ENCODE peak calls at places on chromosomes 12 and 14, in ten cellular contexts. D, Z, K, J, W, I, A, R, X and S are unnamed samples.

GRCh38 chr14:54312166-54312801 is 84.5 kb upstream of the CDKN3 start:
- DNase-seq in K (no peak), I (peak; percentile 49), Z (peak; percentile 92), D (no peak), W (no peak), R (no peak), A (peak; percentile 95), X (no peak), J (no peak), S (peak; percentile 64)

GRCh38 chr12:73529231-73529630 is 1008.4 kb upstream of the ATXN7L3B start:
- DNase-seq in X (no peak), W (no peak), D (no peak), Z (no peak), R (no peak), I (no peak), J (no peak), K (no peak), A (no peak), S (no peak)

GRCh38 chr12:114476159-114476558 is 70.2 kb upstream of the TBX5 start:
- DNase-seq in R (no peak), X (no peak), J (no peak), K (no peak), D (no peak), W (no peak), Z (peak; percentile 60), I (no peak), A (peak; percentile 27), S (peak; percentile 41)

GRCh38 chr12:13745100-13745678 is 236.2 kb downstream of the GRIN2B start:
- DNase-seq in Z (no peak), R (no peak), A (no peak), K (peak; percentile 47), J (no peak), X (no peak), D (no peak), I (no peak), W (no peak), S (no peak)

GRCh38 chr14:68880581-68881105 is 87.8 kb upstream of the ZFP36L1 start:
- DNase-seq in X (no peak), I (no peak), D (no peak), R (no peak), W (no peak), Z (no peak), A (no peak), J (no peak), K (no peak), S (no peak)

GRCh38 chr12:126847005-126847629 is 1419.9 kb upstream of the TMEM132C start:
- DNase-seq in W (no peak), R (no peak), X (no peak), K (no peak), I (no peak), J (no peak), Z (no peak), D (no peak), A (no peak), S (no peak)

GRCh38 chr12:121366063-121366459 is 13.8 kb upstream of the ANAPC5 start:
- DNase-seq in J (no peak), K (no peak), I (no peak), D (no peak), Z (no peak), W (no peak), X (no peak), A (no peak), R (no peak), S (no peak)

GRCh38 chr14:94773682-94774211 is 3.8 kb upstream of the GSC start:
- DNase-seq in A (no peak), W (no peak), K (peak; percentile 45), J (no peak), X (no peak), R (no peak), I (peak; percentile 76), D (peak; percentile 26), Z (no peak), S (no peak)

GRCh38 chr12:119630962-119631550 is 36.9 kb upstream of the PRKAB1 start:
- DNase-seq in R (no peak), I (no peak), D (no peak), K (no peak), J (no peak), Z (no peak), A (no peak), W (no peak), X (no peak), S (no peak)

GRCh38 chr14:104544362-104544761 is 35.2 kb upstream of the C14orf180 start:
- DNase-seq in W (peak; percentile 10), J (no peak), A (no peak), K (no peak), Z (no peak), I (peak; percentile 19), R (no peak), X (peak; percentile 5), D (no peak), S (no peak)

GRCh38 chr14:64114166-64114565 is 180.0 kb downstream of the ESR2 start:
- DNase-seq in X (no peak), D (peak; percentile 9), Z (no peak), R (no peak), W (no peak), J (no peak), A (no peak), I (peak; percentile 39), K (no peak), S (no peak)

DNA sequence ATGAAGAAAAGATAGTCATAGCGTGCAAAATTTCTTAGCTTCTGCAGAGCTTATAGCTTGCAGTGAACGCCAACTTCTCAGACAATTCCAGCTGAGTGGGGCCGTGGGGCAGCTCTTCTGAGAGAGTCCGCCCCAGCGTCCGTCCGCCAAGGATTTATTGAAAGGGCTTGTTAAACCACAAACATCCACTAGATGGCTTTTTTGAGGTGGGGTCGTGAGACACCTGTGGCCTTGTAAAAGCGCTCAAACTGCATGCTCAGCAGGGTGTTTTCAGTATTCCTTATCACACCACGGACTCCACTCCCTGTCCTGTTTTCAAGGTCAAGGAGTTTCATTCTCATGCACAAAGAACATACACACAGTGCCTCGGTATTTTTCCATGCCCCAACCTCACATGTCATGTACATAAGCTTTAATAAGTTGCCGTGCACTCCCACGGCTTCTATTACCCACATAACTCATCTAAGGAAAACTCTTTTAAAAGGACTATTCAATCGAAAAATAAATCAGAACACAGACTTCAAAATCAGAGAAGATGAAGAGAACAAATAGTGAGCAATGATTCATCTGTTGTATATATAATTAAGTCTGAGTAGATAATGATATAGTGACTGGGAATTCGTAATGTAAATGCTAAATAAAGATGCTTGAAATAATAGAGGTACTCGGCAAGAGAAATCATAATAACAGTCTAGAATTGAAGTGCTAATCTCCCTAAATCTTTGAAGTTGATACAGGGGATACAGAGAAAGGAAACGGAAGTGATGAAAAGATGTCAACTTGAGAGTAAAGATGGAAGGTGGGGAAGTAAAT is 46.7 kb downstream of the WBP11 start:
- DNase-seq in R (peak; percentile 33), D (peak; percentile 53), J (no peak), Z (no peak), I (peak; percentile 77), W (no peak), A (no peak), K (peak; percentile 40), X (no peak), S (peak; percentile 51)
- TF ChIP-seq CTCF in R (peak; percentile 81), D (peak; percentile 80), J (peak; percentile 49), Z (peak; percentile 22), I (peak; percentile 75), W (no peak), A (peak; percentile 8), K (peak; percentile 75), X (no peak), S (peak; percentile 69)

GRCh38 chr14:59583755-59584154 is 7.1 kb upstream of the CCDC175 start:
- DNase-seq in X (no peak), Z (peak; percentile 3), D (no peak), I (peak; percentile 45), A (peak; percentile 9), W (no peak), R (no peak), J (no peak), K (no peak), S (no peak)
- TF ChIP-seq CTCF in X (no peak), Z (no peak), D (no peak), I (no peak), A (no peak), W (no peak), R (no peak), J (no peak), K (no peak), S (no peak)

GRCh38 chr12:132765366-132765765 is 3.7 kb upstream of the ANKLE2 start:
- DNase-seq in X (no peak), K (no peak), W (no peak), D (no peak), R (no peak), A (no peak), I (no peak), J (no peak), Z (no peak), S (no peak)

GRCh38 chr12:132761032-132761910 is at the start of gene ANKLE2:
- DNase-seq in J (no peak), R (peak; percentile 40), I (no peak), Z (peak; percentile 78), W (no peak), A (peak; percentile 41), D (peak; percentile 54), K (peak; percentile 63), X (peak; percentile 34), S (peak; percentile 45)

GRCh38 chr12:132764231-132764630 is 2.6 kb upstream of the ANKLE2 start:
- DNase-seq in W (no peak), J (no peak), Z (no peak), I (no peak), K (no peak), R (no peak), D (no peak), A (no peak), X (no peak), S (no peak)

GRCh38 chr12:132766380-132767085 is 4.9 kb upstream of the ANKLE2 start:
- DNase-seq in A (no peak), K (no peak), X (no peak), I (no peak), Z (peak; percentile 11), W (no peak), D (no peak), R (no peak), J (peak; percentile 86), S (no peak)

GRCh38 chr12:132761911-132762583 is 415 bp upstream of the ANKLE2 start:
- DNase-seq in D (peak; percentile 82), J (no peak), Z (peak; percentile 90), K (peak; percentile 87), A (peak; percentile 88), X (peak; percentile 83), I (peak; percentile 80), R (peak; percentile 70), W (peak; percentile 69), S (peak; percentile 92)
- TF ChIP-seq CTCF in D (no peak), J (peak; percentile 42), Z (no peak), K (no peak), A (peak; percentile 12), X (peak; percentile 49), I (peak; percentile 32), R (peak; percentile 44), W (peak; percentile 16), S (no peak)

DNA sequence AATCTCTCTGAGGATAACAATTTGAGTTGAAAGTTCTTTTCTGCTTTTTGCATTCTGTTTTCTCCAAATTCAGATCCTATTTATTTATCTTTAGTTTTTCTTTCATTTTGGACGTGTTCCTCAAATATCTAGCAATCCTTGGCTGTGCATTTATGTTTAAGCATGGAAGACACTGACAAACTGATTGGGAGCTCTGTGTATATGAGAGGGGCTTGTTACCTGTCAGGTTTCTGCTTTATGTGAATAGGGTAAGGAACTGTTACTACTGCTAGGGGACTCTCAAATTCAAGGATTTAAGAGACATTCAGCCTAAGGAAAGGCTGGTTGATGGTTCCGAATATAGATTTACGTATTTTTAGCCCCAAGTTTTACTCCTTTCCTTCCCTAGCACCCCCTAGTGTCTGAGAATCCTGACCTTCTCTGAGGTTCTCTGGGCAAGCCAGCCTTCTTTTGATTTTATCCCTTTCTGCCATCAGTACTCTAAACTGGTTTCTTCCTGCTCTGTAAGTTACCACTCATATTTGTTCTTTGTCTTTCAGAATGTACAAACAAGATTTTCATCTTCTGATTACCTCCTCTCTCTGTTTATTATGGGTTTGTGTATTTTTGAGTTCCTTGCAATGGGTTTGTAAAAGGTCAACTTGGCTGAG is 30.5 kb downstream of the YLPM1 start:
- DNase-seq in X (no peak), J (no peak), D (peak; percentile 33), K (no peak), Z (peak; percentile 17), I (no peak), A (peak; percentile 10), R (no peak), W (no peak), S (peak; percentile 6)
- TF ChIP-seq CTCF in X (no peak), J (peak; percentile 43), D (no peak), K (no peak), Z (peak; percentile 55), I (peak; percentile 64), A (peak; percentile 33), R (peak; percentile 41), W (no peak), S (no peak)